ENCODE peak calls at places on chromosomes 5 and 9, in eight cellular contexts. N, U, B, H, I, P, A and L are unnamed samples.

GRCh38 chr9:92807031-92807756 is 42.6 kb upstream of the BICD2 start:
- DNase-seq in N (peak; percentile 11), U (no peak), B (no peak), H (no peak), I (peak; percentile 44), P (no peak), A (no peak), L (no peak)

GRCh38 chr9:128055222-128056040 is 11.7 kb downstream of the NAIF1 start:
- DNase-seq in N (peak; percentile 28), U (no peak), B (no peak), H (peak; percentile 42), I (no peak), P (no peak), A (no peak), L (no peak)

GRCh38 chr9:115522928-115523327 is 405.0 kb upstream of the TNC start:
- DNase-seq in N (no peak), U (no peak), B (no peak), H (no peak), I (no peak), P (no peak), A (no peak), L (no peak)

GRCh38 chr5:51651889-51652288 is 268.6 kb downstream of the ISL1 start:
- DNase-seq in N (no peak), U (no peak), B (peak; percentile 74), H (peak; percentile 49), I (no peak), P (no peak), A (no peak), L (peak; percentile 1)

GRCh38 chr5:61467766-61468482 is 135.9 kb downstream of the ZSWIM6 start:
- DNase-seq in N (peak; percentile 24), U (no peak), B (peak; percentile 43), H (peak; percentile 33), I (no peak), P (peak; percentile 66), A (no peak), L (peak; percentile 55)

GRCh38 chr5:77850536-77851228 is 74.5 kb upstream of the TBCA start:
- DNase-seq in N (peak; percentile 65), U (no peak), B (no peak), H (peak; percentile 27), I (no peak), P (peak; percentile 73), A (no peak), L (no peak)

GRCh38 chr5:36778336-36778735 is 98.2 kb upstream of the NIPBL start:
- DNase-seq in N (no peak), U (no peak), B (no peak), H (no peak), I (no peak), P (no peak), A (no peak), L (no peak)

GRCh38 chr9:97411789-97412627 is at the start of gene TDRD7:
- DNase-seq in N (peak; percentile 86), U (peak; percentile 99), B (peak; percentile 82), H (peak; percentile 64), I (peak; percentile 98), P (peak; percentile 99), A (peak; percentile 65), L (peak; percentile 94)

GRCh38 chr9:15735083-15735974 is 182.5 kb downstream of the CCDC171 start:
- DNase-seq in N (no peak), U (no peak), B (peak; percentile 86), H (peak; percentile 90), I (no peak), P (peak; percentile 82), A (no peak), L (peak; percentile 94)

GRCh38 chr9:98807070-98807810 is at the start of gene GALNT12:
- DNase-seq in N (peak; percentile 80), U (peak; percentile 92), B (no peak), H (no peak), I (peak; percentile 86), P (no peak), A (no peak), L (peak; percentile 61)

GRCh38 chr9:126248680-126249079 is 77.9 kb upstream of the MVB12B start:
- DNase-seq in N (no peak), U (no peak), B (peak; percentile 81), H (peak; percentile 36), I (no peak), P (peak; percentile 89), A (no peak), L (peak; percentile 87)

GRCh38 chr5:85823462-85824426 is 794.0 kb upstream of the COX7C start:
- DNase-seq in N (no peak), U (peak; percentile 30), B (peak; percentile 77), H (no peak), I (no peak), P (no peak), A (no peak), L (no peak)
- H2AFZ ChIP-seq in N (peak overlapping the region; percentile 3), U (no peak overlapping the region), B (peak overlapping the region; percentile 67), H (no peak overlapping the region), I (no peak overlapping the region), P (no peak overlapping the region), A (no peak overlapping the region), L (no peak overlapping the region)

GRCh38 chr9:104386425-104387069 is 117.5 kb upstream of the OR13F1 start:
- DNase-seq in N (peak; percentile 54), U (no peak), B (peak; percentile 43), H (peak; percentile 26), I (peak; percentile 41), P (peak; percentile 64), A (peak; percentile 16), L (peak; percentile 65)
- H2AFZ ChIP-seq in N (no peak overlapping the region), U (no peak overlapping the region), B (no peak overlapping the region), H (no peak overlapping the region), I (no peak overlapping the region), P (no peak overlapping the region), A (no peak overlapping the region), L (no peak overlapping the region)

DNA sequence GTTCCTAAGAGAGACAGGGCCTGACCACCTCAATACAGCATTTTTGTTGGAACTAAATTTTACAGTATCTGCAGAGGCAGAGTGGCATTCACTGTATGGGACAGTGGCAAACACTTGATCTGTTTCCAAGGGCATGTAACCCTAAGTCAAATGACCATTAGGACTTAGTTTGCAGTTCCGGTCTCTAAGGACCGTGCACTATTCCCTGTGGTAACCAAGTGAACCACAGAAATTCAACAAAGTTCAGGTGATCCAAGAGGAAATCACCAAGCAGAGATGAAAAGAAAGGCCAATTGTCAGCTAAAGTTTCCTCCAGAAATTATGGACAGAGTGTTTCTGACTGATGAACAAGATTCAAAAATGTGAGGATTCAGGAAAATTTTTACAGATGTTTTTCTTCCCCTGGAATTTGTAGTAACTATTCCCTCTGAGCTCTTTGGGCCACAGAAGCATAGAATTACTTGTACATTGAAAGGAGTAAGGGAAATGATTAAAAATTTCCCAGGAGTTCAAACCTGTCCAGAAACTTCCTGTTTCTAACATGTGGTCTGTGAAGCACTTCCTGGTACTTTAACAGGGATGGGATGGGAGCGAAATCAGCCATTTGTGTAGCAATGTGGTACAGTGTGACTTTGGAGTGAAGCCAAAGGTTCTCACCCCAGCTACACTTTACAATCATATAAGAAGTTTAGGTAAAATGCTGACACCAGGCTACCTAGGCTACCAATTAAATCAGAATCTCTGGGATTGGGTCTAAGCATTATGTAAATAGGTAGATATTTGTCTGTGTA is 266.1 kb upstream of the MAP3K1 start:
- DNase-seq in N (no peak), U (no peak), B (no peak), H (no peak), I (no peak), P (no peak), A (no peak), L (no peak)
- H2AFZ ChIP-seq in N (peak overlapping the region; percentile 24), U (no peak overlapping the region), B (no peak overlapping the region), H (no peak overlapping the region), I (no peak overlapping the region), P (no peak overlapping the region), A (no peak overlapping the region), L (no peak overlapping the region)

DNA sequence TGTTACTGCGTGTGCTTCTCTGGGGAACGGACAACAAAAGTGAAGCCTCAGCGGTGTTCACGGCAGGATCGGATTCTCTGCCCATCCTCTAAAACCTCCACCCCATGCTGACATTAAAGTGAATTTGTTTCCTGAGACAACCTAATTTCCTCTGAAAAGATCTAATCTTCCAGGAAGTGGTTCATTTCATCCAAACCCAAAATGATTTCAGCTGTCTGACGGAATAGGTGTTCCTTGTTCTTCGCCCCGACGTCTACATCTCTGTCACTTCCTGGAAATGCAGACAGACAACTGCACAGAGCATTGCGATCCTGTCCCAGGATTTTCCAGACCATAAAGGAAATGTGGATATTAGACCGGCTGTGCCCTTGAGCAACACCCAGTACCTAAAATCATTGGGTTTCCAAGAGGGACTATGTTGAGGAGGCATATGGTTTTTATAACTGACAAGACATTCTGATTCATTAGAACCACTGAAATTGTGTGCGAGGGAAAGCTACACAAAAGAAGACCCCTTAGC is 74.1 kb downstream of the MSX2 start:
- DNase-seq in N (no peak), U (no peak), B (no peak), H (no peak), I (peak; percentile 17), P (no peak), A (no peak), L (peak; percentile 46)
- H2AFZ ChIP-seq in N (no peak overlapping the region), U (no peak overlapping the region), B (no peak overlapping the region), H (no peak overlapping the region), I (no peak overlapping the region), P (no peak overlapping the region), A (no peak overlapping the region), L (peak overlapping the region; percentile 73)